ENCODE peak calls at places on chromosomes 12 and 14, in ten cellular contexts. A, M, S, R, U, I, X, Y, Z and H are unnamed samples.

GRCh38 chr12:47270782-47271664 is 191.3 kb upstream of the AMIGO2 start:
- DNase-seq in A (no peak), S (no peak), R (peak; percentile 73), Z (peak; percentile 97), Y (peak; percentile 77), X (peak; percentile 43), I (no peak), M (no peak), U (no peak), H (peak; percentile 85)

GRCh38 chr14:61362072-61362750 is 40.8 kb downstream of the PRKCH start:
- DNase-seq in U (no peak), A (no peak), S (no peak), R (peak; percentile 29), M (no peak), X (no peak), Z (no peak), Y (no peak), I (no peak), H (no peak)

GRCh38 chr14:66119805-66120204 is 366.4 kb upstream of the CCDC196 start:
- DNase-seq in S (no peak), X (no peak), R (no peak), A (no peak), Y (no peak), U (no peak), M (no peak), I (no peak), Z (no peak), H (no peak)

GRCh38 chr12:70576341-70577282 is 60.6 kb downstream of the PTPRB start:
- DNase-seq in I (peak; percentile 60), M (no peak), X (peak; percentile 53), S (no peak), R (peak; percentile 92), Y (peak; percentile 85), U (no peak), Z (peak; percentile 81), A (no peak), H (peak; percentile 71)

GRCh38 chr14:99679996-99680395 is 4.1 kb upstream of the CYP46A1 start:
- DNase-seq in R (no peak), S (no peak), A (no peak), U (no peak), Z (no peak), M (no peak), I (no peak), Y (no peak), X (no peak), H (no peak)

GRCh38 chr14:75640876-75641275 is 19.8 kb downstream of the ERG28 start:
- DNase-seq in X (no peak), Z (no peak), S (no peak), R (no peak), M (no peak), Y (no peak), A (no peak), I (no peak), U (no peak), H (no peak)

GRCh38 chr12:56206373-56207166 is 15.2 kb downstream of the RNF41 start:
- DNase-seq in Z (peak; percentile 54), S (no peak), M (peak; percentile 35), A (peak; percentile 71), X (peak; percentile 45), I (peak; percentile 62), Y (peak; percentile 54), U (no peak), R (peak; percentile 71), H (no peak)

GRCh38 chr12:3753549-3754284 is 808 bp upstream of the CRACR2A start:
- DNase-seq in I (peak; percentile 21), M (no peak), Z (no peak), Y (no peak), U (no peak), R (peak; percentile 31), A (peak; percentile 62), S (no peak), X (no peak), H (no peak)

GRCh38 chr14:28515571-28515970 is 251.0 kb upstream of the FOXG1 start:
- DNase-seq in Y (peak; percentile 0), A (no peak), X (peak; percentile 3), S (no peak), U (no peak), Z (peak; percentile 86), R (peak; percentile 94), M (no peak), I (no peak), H (no peak)

GRCh38 chr12:120234643-120235368 is 30.7 kb downstream of the PXN start:
- DNase-seq in Z (peak; percentile 98), A (peak; percentile 96), R (peak; percentile 96), Y (peak; percentile 97), I (peak; percentile 50), S (no peak), M (peak; percentile 79), X (peak; percentile 99), U (peak; percentile 81), H (peak; percentile 88)

GRCh38 chr12:121787063-121787774 is 6.3 kb downstream of the RHOF start:
- DNase-seq in Z (no peak), U (peak; percentile 75), A (no peak), Y (no peak), I (peak; percentile 80), X (no peak), M (peak; percentile 46), R (no peak), S (no peak), H (no peak)

GRCh38 chr14:70448633-70449032 is 3.3 kb upstream of the ADAM21 start:
- DNase-seq in S (no peak), Y (peak; percentile 62), U (no peak), X (peak; percentile 48), Z (no peak), A (no peak), M (no peak), R (peak; percentile 61), I (no peak), H (peak; percentile 5)

GRCh38 chr14:70436867-70437266 is 15.1 kb upstream of the ADAM21 start:
- DNase-seq in I (no peak), M (no peak), R (no peak), Y (no peak), X (no peak), A (no peak), Z (no peak), U (no peak), S (no peak), H (no peak)

GRCh38 chr14:70441641-70442040 is 10.3 kb upstream of the ADAM21 start:
- DNase-seq in M (no peak), Y (no peak), U (no peak), A (no peak), R (no peak), X (no peak), S (no peak), I (no peak), Z (no peak), H (no peak)

GRCh38 chr14:70442750-70443149 is 9.2 kb upstream of the ADAM21 start:
- DNase-seq in I (no peak), S (no peak), M (no peak), Z (no peak), A (no peak), U (no peak), R (peak; percentile 6), Y (no peak), X (no peak), H (no peak)
- H3K4me3 ChIP-seq in I (no peak overlapping the region), S (no peak overlapping the region), M (no peak overlapping the region), Z (no peak overlapping the region), A (no peak overlapping the region), U (no peak overlapping the region), R (no peak overlapping the region), Y (no peak overlapping the region), X (no peak overlapping the region), H (no peak overlapping the region)

DNA sequence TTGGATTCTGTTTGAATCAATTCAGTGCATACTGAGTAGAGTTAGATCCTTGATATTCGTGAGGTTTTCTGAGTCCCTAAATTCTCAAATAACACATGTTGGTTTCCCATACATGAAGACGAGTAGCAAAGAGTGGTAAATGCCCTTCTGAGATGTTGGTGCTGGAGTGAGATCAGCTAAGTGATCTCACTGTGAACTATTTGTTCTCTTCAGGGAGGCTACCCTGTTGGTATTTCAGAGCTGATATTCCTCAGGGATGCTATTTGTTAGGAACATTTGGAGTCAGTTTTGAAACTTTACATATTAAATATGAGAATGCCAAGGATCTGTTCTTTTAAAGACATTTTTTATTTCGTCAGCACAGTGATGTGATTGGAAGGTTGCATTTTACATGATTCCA is 54.7 kb downstream of the SUSD6 start:
- DNase-seq in U (no peak), I (no peak), R (peak; percentile 28), Z (no peak), X (no peak), A (no peak), S (no peak), M (no peak), Y (no peak), H (no peak)
- TF ChIP-seq CTCF in U (no peak), I (no peak), R (no peak), Z (no peak), X (no peak), A (no peak), S (no peak), M (no peak), Y (no peak), H (no peak)

GRCh38 chr12:26227376-26227775 is 32.0 kb downstream of the SSPN start:
- DNase-seq in X (no peak), R (no peak), Z (no peak), U (no peak), S (no peak), A (no peak), M (no peak), I (no peak), Y (no peak), H (no peak)
- H3K4me3 ChIP-seq in X (no peak overlapping the region), R (no peak overlapping the region), Z (peak overlapping the region; percentile 63), U (no peak overlapping the region), S (no peak overlapping the region), A (peak overlapping the region; percentile 63), M (no peak overlapping the region), I (no peak overlapping the region), Y (no peak overlapping the region), H (no peak overlapping the region)

DNA sequence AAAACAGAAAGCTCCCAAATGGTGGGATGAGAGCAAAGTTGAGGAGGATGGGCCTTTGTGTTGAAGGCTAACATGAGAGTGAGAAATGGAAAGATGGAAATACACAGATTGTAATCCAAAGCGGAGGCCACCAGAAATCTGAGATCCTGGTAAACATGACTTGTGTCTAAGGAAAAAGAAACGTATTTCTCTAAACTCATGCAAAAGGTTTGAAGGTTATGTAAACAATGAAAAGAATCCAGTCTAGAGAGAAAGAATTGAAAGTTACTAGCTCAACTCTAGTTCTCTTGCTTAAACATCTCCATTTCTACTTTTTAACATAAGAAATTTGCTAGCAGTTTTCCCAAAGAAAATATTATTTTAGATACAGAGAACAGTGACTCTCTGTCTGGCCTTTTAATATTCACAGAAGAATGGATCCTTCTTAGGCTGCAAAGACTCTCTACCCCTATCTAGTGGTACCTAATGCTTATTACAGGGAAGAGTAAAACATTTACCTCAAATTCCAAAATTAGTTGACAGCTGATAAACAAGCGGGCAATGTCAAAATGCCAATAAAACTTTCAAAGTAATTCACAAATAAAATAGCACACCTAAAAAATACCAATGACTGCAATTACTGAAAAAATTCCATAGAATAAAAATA is 75.8 kb upstream of the SOX5 start:
- DNase-seq in X (no peak), I (no peak), M (no peak), Y (peak; percentile 5), Z (no peak), R (peak; percentile 24), S (no peak), A (no peak), U (no peak), H (no peak)
- TF ChIP-seq CTCF in X (peak; percentile 12), I (peak; percentile 34), M (no peak), Y (peak; percentile 51), Z (peak; percentile 29), R (peak; percentile 59), S (peak; percentile 37), A (peak; percentile 16), U (peak; percentile 31), H (no peak)